ENCODE peak calls at places on chromosomes 1 and 21, in nine cellular contexts. One of them, this sample, is unnamed.

GRCh38 chr21:33403128-33403785 is at the start of gene IFNGR2:
- DNase-seq in HFF-Myc: no peak
- DNase-seq in GM20000: peak; percentile 86
- DNase-seq in skeletal muscle cell: no peak
- DNase-seq in MM.1S: peak; percentile 64
- DNase-seq in neural crest cell: peak; percentile 18
- DNase-seq in mesendoderm: no peak
- DNase-seq in T-helper 2 cell: peak; percentile 9
- DNase-seq in amniotic stem cell: no peak
- DNase-seq in this sample: peak; percentile 68

GRCh38 chr1:71593523-71593922 is 512.7 kb upstream of the ZRANB2 start:
- DNase-seq in HFF-Myc: no peak
- DNase-seq in GM20000: no peak
- DNase-seq in mesendoderm: peak; percentile 31
- DNase-seq in amniotic stem cell: no peak
- DNase-seq in neural crest cell: no peak
- DNase-seq in MM.1S: peak; percentile 30
- DNase-seq in T-helper 2 cell: no peak
- DNase-seq in skeletal muscle cell: no peak
- DNase-seq in this sample: peak; percentile 1

GRCh38 chr1:36859926-36860325 is 174.4 kb downstream of the GRIK3 start:
- DNase-seq in HFF-Myc: no peak
- DNase-seq in amniotic stem cell: no peak
- DNase-seq in GM20000: no peak
- DNase-seq in T-helper 2 cell: no peak
- DNase-seq in MM.1S: no peak
- DNase-seq in neural crest cell: no peak
- DNase-seq in skeletal muscle cell: no peak
- DNase-seq in mesendoderm: no peak
- DNase-seq in this sample: no peak

GRCh38 chr1:111570781-111571181 is 48.8 kb upstream of the RAP1A start:
- DNase-seq in neural crest cell: peak; percentile 28
- DNase-seq in HFF-Myc: no peak
- DNase-seq in GM20000: peak; percentile 30
- DNase-seq in skeletal muscle cell: no peak
- DNase-seq in amniotic stem cell: no peak
- DNase-seq in mesendoderm: peak; percentile 63
- DNase-seq in T-helper 2 cell: peak; percentile 16
- DNase-seq in MM.1S: no peak
- DNase-seq in this sample: peak; percentile 61

GRCh38 chr1:223022641-223023473 is 120.2 kb downstream of the TLR5 start:
- DNase-seq in amniotic stem cell: no peak
- DNase-seq in skeletal muscle cell: peak; percentile 54
- DNase-seq in T-helper 2 cell: no peak
- DNase-seq in GM20000: no peak
- DNase-seq in neural crest cell: no peak
- DNase-seq in HFF-Myc: no peak
- DNase-seq in mesendoderm: peak; percentile 99
- DNase-seq in MM.1S: no peak
- DNase-seq in this sample: no peak

GRCh38 chr1:29033829-29034466 is 89.8 kb downstream of the TMEM200B start:
- DNase-seq in MM.1S: peak; percentile 44
- DNase-seq in mesendoderm: peak; percentile 44
- DNase-seq in T-helper 2 cell: peak; percentile 10
- DNase-seq in skeletal muscle cell: no peak
- DNase-seq in HFF-Myc: no peak
- DNase-seq in amniotic stem cell: peak; percentile 5
- DNase-seq in neural crest cell: no peak
- DNase-seq in GM20000: peak; percentile 45
- DNase-seq in this sample: peak; percentile 64

GRCh38 chr1:227299238-227299637 is 19.1 kb downstream of the CDC42BPA start:
- DNase-seq in mesendoderm: peak; percentile 33
- DNase-seq in MM.1S: no peak
- DNase-seq in amniotic stem cell: no peak
- DNase-seq in HFF-Myc: no peak
- DNase-seq in skeletal muscle cell: no peak
- DNase-seq in GM20000: no peak
- DNase-seq in neural crest cell: no peak
- DNase-seq in T-helper 2 cell: no peak
- DNase-seq in this sample: no peak

GRCh38 chr21:31295676-31296075 is 48.4 kb downstream of the TIAM1 start:
- DNase-seq in GM20000: no peak
- DNase-seq in neural crest cell: no peak
- DNase-seq in MM.1S: no peak
- DNase-seq in mesendoderm: no peak
- DNase-seq in HFF-Myc: no peak
- DNase-seq in T-helper 2 cell: no peak
- DNase-seq in amniotic stem cell: no peak
- DNase-seq in skeletal muscle cell: no peak
- DNase-seq in this sample: no peak

GRCh38 chr21:18114735-18115134 is 129.9 kb upstream of the CHODL start:
- DNase-seq in neural crest cell: no peak
- DNase-seq in HFF-Myc: no peak
- DNase-seq in GM20000: no peak
- DNase-seq in MM.1S: no peak
- DNase-seq in skeletal muscle cell: no peak
- DNase-seq in amniotic stem cell: no peak
- DNase-seq in mesendoderm: no peak
- DNase-seq in T-helper 2 cell: no peak
- DNase-seq in this sample: no peak

GRCh38 chr1:239361403-239361802 is 25.0 kb upstream of the CHRM3 start:
- DNase-seq in skeletal muscle cell: peak; percentile 48
- DNase-seq in HFF-Myc: peak; percentile 70
- DNase-seq in T-helper 2 cell: no peak
- DNase-seq in MM.1S: no peak
- DNase-seq in amniotic stem cell: no peak
- DNase-seq in mesendoderm: no peak
- DNase-seq in GM20000: no peak
- DNase-seq in neural crest cell: no peak
- DNase-seq in this sample: no peak

GRCh38 chr1:4010811-4011605 is 110.9 kb upstream of the C1orf174 start:
- DNase-seq in neural crest cell: no peak
- DNase-seq in skeletal muscle cell: no peak
- DNase-seq in MM.1S: no peak
- DNase-seq in T-helper 2 cell: no peak
- DNase-seq in HFF-Myc: no peak
- DNase-seq in mesendoderm: peak; percentile 11
- DNase-seq in amniotic stem cell: no peak
- DNase-seq in GM20000: no peak
- DNase-seq in this sample: no peak

GRCh38 chr1:110214454-110215404 is 4.6 kb downstream of the KCNC4 start:
- DNase-seq in skeletal muscle cell: no peak
- DNase-seq in HFF-Myc: no peak
- DNase-seq in neural crest cell: no peak
- DNase-seq in MM.1S: no peak
- DNase-seq in amniotic stem cell: no peak
- DNase-seq in T-helper 2 cell: no peak
- DNase-seq in mesendoderm: no peak
- DNase-seq in GM20000: no peak
- DNase-seq in this sample: no peak

GRCh38 chr1:22949807-22950462 is 22.7 kb downstream of the LACTBL1 start:
- DNase-seq in MM.1S: no peak
- DNase-seq in HFF-Myc: no peak
- DNase-seq in amniotic stem cell: no peak
- DNase-seq in mesendoderm: no peak
- DNase-seq in skeletal muscle cell: no peak
- DNase-seq in neural crest cell: no peak
- DNase-seq in T-helper 2 cell: no peak
- DNase-seq in GM20000: no peak
- DNase-seq in this sample: no peak

GRCh38 chr1:16120411-16120810 is 35.5 kb downstream of the EPHA2 start:
- DNase-seq in neural crest cell: no peak
- DNase-seq in amniotic stem cell: no peak
- DNase-seq in HFF-Myc: no peak
- DNase-seq in T-helper 2 cell: no peak
- DNase-seq in mesendoderm: peak; percentile 76
- DNase-seq in GM20000: no peak
- DNase-seq in MM.1S: no peak
- DNase-seq in skeletal muscle cell: no peak
- DNase-seq in this sample: no peak

GRCh38 chr1:180231506-180232420 is 1.7 kb downstream of the LHX4 start:
- DNase-seq in GM20000: peak; percentile 64
- DNase-seq in T-helper 2 cell: no peak
- DNase-seq in HFF-Myc: no peak
- DNase-seq in skeletal muscle cell: no peak
- DNase-seq in mesendoderm: peak; percentile 74
- DNase-seq in MM.1S: peak; percentile 62
- DNase-seq in amniotic stem cell: no peak
- DNase-seq in neural crest cell: no peak
- DNase-seq in this sample: peak; percentile 19

GRCh38 chr1:55275976-55276375 is 60.8 kb upstream of the USP24 start:
- DNase-seq in GM20000: no peak
- DNase-seq in MM.1S: no peak
- DNase-seq in amniotic stem cell: no peak
- DNase-seq in HFF-Myc: no peak
- DNase-seq in mesendoderm: no peak
- DNase-seq in neural crest cell: no peak
- DNase-seq in skeletal muscle cell: no peak
- DNase-seq in T-helper 2 cell: no peak
- DNase-seq in this sample: no peak

GRCh38 chr1:183989078-183989577 is 48.4 kb downstream of the COLGALT2 start:
- DNase-seq in GM20000: peak; percentile 73
- DNase-seq in HFF-Myc: peak; percentile 79
- DNase-seq in mesendoderm: peak; percentile 31
- DNase-seq in MM.1S: no peak
- DNase-seq in skeletal muscle cell: peak; percentile 84
- DNase-seq in neural crest cell: no peak
- DNase-seq in T-helper 2 cell: no peak
- DNase-seq in amniotic stem cell: peak; percentile 66
- DNase-seq in this sample: no peak

This sample was measured in OCI-LY7.